ENCODE peak calls at places on chromosomes 13 and 19, in six cellular contexts. U is stimulated activated naive B cell treated with anti-CD40 and anti-IgM and Interleukin-4, amounts not matched to agents 10 μg/mL and 1 μg/mL and 100 μg/mL, for 72 hours; Y is skeletal muscle cell; L is stimulated activated CD4-positive, alpha-beta T cell treated with anti-CD3 and anti-CD28 coated beads, TNF-alpha, amount 100 ng/mL, for 24 hours; T is tibial artery; R is nephron progenitor cell. M is an unnamed sample.
A peak's percentile ranks its signal among the peaks of the same experiment; 100 is the strongest.

GRCh38 chr13:48908381-48909087 is 67.2 kb upstream of the FNDC3A start:
- DNase-seq in U (no peak), Y (peak; percentile 41), L (no peak), T (no peak), R (no peak), M (no peak)

GRCh38 chr19:16936901-16937300 is 48.1 kb downstream of the F2RL3 start:
- DNase-seq in U (no peak), Y (no peak), L (no peak), T (no peak), R (no peak), M (no peak)

GRCh38 chr19:35262101-35262761 is 6.5 kb upstream of the USF2 start:
- DNase-seq in U (no peak), Y (no peak), L (no peak), T (no peak), R (no peak), M (no peak)

GRCh38 chr19:31421856-31422255 is 72.6 kb upstream of the TSHZ3 start:
- DNase-seq in U (no peak), Y (no peak), L (no peak), T (no peak), R (no peak), M (no peak)

GRCh38 chr19:7494416-7495098 is 5.7 kb upstream of the PEX11G start:
- DNase-seq in U (no peak), Y (no peak), L (no peak), T (peak; percentile 78), R (peak; percentile 31), M (no peak)

GRCh38 chr19:6047741-6048231 is 62.5 kb downstream of the RFX2 start:
- DNase-seq in U (no peak), Y (no peak), L (no peak), T (no peak), R (peak; percentile 49), M (peak; percentile 45)

GRCh38 chr19:29285878-29286277 is 72.9 kb upstream of the UQCRFS1 start:
- DNase-seq in U (no peak), Y (no peak), L (no peak), T (no peak), R (peak; percentile 53), M (no peak)

GRCh38 chr13:40440990-40441820 is 225.2 kb downstream of the FOXO1 start:
- DNase-seq in U (no peak), Y (no peak), L (no peak), T (peak; percentile 87), R (no peak), M (no peak)

GRCh38 chr19:51127755-51128154 is 3.0 kb downstream of the SIGLEC9 start:
- DNase-seq in U (no peak), Y (peak; percentile 5), L (no peak), T (peak; percentile 49), R (no peak), M (no peak)

GRCh38 chr13:112083971-112084370 is 17.0 kb downstream of the SOX1 start:
- DNase-seq in U (no peak), Y (no peak), L (no peak), T (no peak), R (no peak), M (no peak)

GRCh38 chr13:43783820-43784219 is 3.0 kb downstream of the ENOX1 start:
- DNase-seq in U (no peak), Y (no peak), L (no peak), T (no peak), R (no peak), M (no peak)

GRCh38 chr13:112997188-112998135 is 28.4 kb downstream of the MCF2L start:
- DNase-seq in U (no peak), Y (no peak), L (no peak), T (no peak), R (no peak), M (no peak)

GRCh38 chr13:81480634-81481033 is 1139.7 kb upstream of the SPRY2 start:
- DNase-seq in U (no peak), Y (no peak), L (no peak), T (no peak), R (no peak), M (no peak)

GRCh38 chr13:51643882-51644281 is 59.6 kb downstream of the WDFY2 start:
- DNase-seq in U (no peak), Y (peak; percentile 90), L (no peak), T (no peak), R (no peak), M (no peak)

GRCh38 chr13:20799726-20800416 is 26.1 kb upstream of the EEF1AKMT1 start:
- DNase-seq in U (no peak), Y (no peak), L (no peak), T (no peak), R (no peak), M (no peak)

GRCh38 chr13:39379118-39379517 is 223.9 kb downstream of the LHFPL6 start:
- DNase-seq in U (no peak), Y (no peak), L (no peak), T (no peak), R (no peak), M (no peak)

GRCh38 chr19:27972291-27973040 is 1240.5 kb downstream of the UQCRFS1 start:
- DNase-seq in U (no peak), Y (peak; percentile 8), L (no peak), T (no peak), R (no peak), M (no peak)

GRCh38 chr13:63189712-63190111 is 1774.1 kb upstream of the PCDH20 start:
- DNase-seq in U (no peak), Y (no peak), L (no peak), T (no peak), R (no peak), M (no peak)

GRCh38 chr19:43574424-43575155 is 737 bp downstream of the XRCC1 start:
- DNase-seq in U (no peak), Y (no peak), L (no peak), T (no peak), R (no peak), M (no peak)

GRCh38 chr13:100620792-100621191 is 32.2 kb upstream of the GGACT start:
- DNase-seq in U (no peak), Y (no peak), L (no peak), T (no peak), R (no peak), M (no peak)

GRCh38 chr13:33722216-33722900 is 95.6 kb upstream of the RFC3 start:
- DNase-seq in U (no peak), Y (no peak), L (no peak), T (no peak), R (no peak), M (no peak)

GRCh38 chr19:42206871-42207755 is 10.4 kb downstream of the DEDD2 start:
- DNase-seq in U (no peak), Y (no peak), L (no peak), T (no peak), R (no peak), M (no peak)

GRCh38 chr13:100773923-100774641 is 99.5 kb upstream of the TMTC4 start:
- DNase-seq in U (no peak), Y (no peak), L (no peak), T (no peak), R (no peak), M (no peak)

GRCh38 chr13:108525867-108526266 is 103.5 kb upstream of the MYO16 start:
- DNase-seq in U (no peak), Y (no peak), L (no peak), T (no peak), R (no peak), M (no peak)

GRCh38 chr19:47497821-47498520 is 14.0 kb upstream of the KPTN start:
- DNase-seq in U (no peak), Y (no peak), L (no peak), T (no peak), R (no peak), M (no peak)

GRCh38 chr13:98565726-98566577 is 11.0 kb downstream of the STK24 start:
- DNase-seq in U (no peak), Y (no peak), L (no peak), T (no peak), R (no peak), M (no peak)

GRCh38 chr19:35098413-35099049 is 17.1 kb upstream of the FXYD3 start:
- DNase-seq in U (no peak), Y (no peak), L (no peak), T (no peak), R (no peak), M (no peak)

GRCh38 chr19:17260842-17261325 is 3.7 kb downstream of the USHBP1 start:
- DNase-seq in U (peak; percentile 78), Y (no peak), L (peak; percentile 83), T (peak; percentile 74), R (peak; percentile 92), M (peak; percentile 85)

GRCh38 chr13:26022538-26023292 is 29.1 kb downstream of the SHISA2 start:
- DNase-seq in U (no peak), Y (peak; percentile 54), L (no peak), T (peak; percentile 68), R (peak; percentile 73), M (no peak)

GRCh38 chr13:27654816-27655215 is 33.1 kb downstream of the POLR1D start:
- DNase-seq in U (no peak), Y (no peak), L (no peak), T (no peak), R (no peak), M (no peak)

GRCh38 chr13:113157206-113157928 is 1.1 kb upstream of the PROZ start:
- DNase-seq in U (no peak), Y (no peak), L (no peak), T (no peak), R (no peak), M (no peak)

M was measured in progenitor cell of endocrine pancreas.